ENCODE peak calls at places on chromosomes 3 and 15, in four cellular contexts. W is stimulated activated naive CD8-positive, alpha-beta T cell treated with anti-CD3 and anti-CD28 coated beads, Interleukin-15, amount 100 ng/mL, for 72 hours; P is left lung; S is natural killer cell. Q is an unnamed sample.

GRCh38 chr3:170423001-170423615 is 4.4 kb downstream of the CLDN11 start:
- DNase-seq in P (no peak), S (no peak), W (no peak), Q (no peak)

GRCh38 chr15:41886741-41887140 is 7.1 kb downstream of the SPTBN5 start:
- DNase-seq in S (no peak), P (no peak), W (no peak), Q (no peak)

GRCh38 chr3:172042136-172042535 is 2.8 kb downstream of the FNDC3B start:
- DNase-seq in P (no peak), S (no peak), W (no peak), Q (no peak)

GRCh38 chr15:90286678-90287077 is 21.2 kb downstream of the NGRN start:
- DNase-seq in S (no peak), W (no peak), P (no peak), Q (no peak)

GRCh38 chr15:58517682-58518525 is 86.1 kb downstream of the LIPC start:
- DNase-seq in S (peak), P (no peak), W (peak), Q (no peak)

GRCh38 chr15:82641129-82641798 is 5.9 kb downstream of the CPEB1 start:
- DNase-seq in P (no peak), S (no peak), W (no peak), Q (no peak)

GRCh38 chr15:60651734-60652141 is 172.8 kb upstream of the ICE2 start:
- DNase-seq in S (no peak), W (no peak), P (no peak), Q (no peak)

GRCh38 chr15:52082197-52083036 is 30.2 kb downstream of the BCL2L10 start:
- DNase-seq in S (no peak), W (no peak), P (no peak), Q (no peak)

GRCh38 chr3:172938788-172939187 is 188.3 kb downstream of the ECT2 start:
- DNase-seq in P (no peak), W (no peak), S (no peak), Q (no peak)

GRCh38 chr15:33149919-33150318 is 44.6 kb downstream of the FMN1 start:
- DNase-seq in S (no peak), P (no peak), W (no peak), Q (no peak)

GRCh38 chr3:152298393-152299242 is 29.9 kb downstream of the MBNL1 start:
- DNase-seq in S (peak), W (peak), P (peak), Q (no peak)

GRCh38 chr15:99126195-99126594 is 21.3 kb downstream of the SYNM start:
- DNase-seq in S (no peak), P (no peak), W (no peak), Q (no peak)

GRCh38 chr15:64536244-64536836 is 76.0 kb downstream of the ZNF609 start:
- DNase-seq in W (no peak), S (no peak), P (no peak), Q (no peak)

GRCh38 chr3:128412180-128413002 is 54.3 kb downstream of the DNAJB8 start:
- DNase-seq in S (no peak), W (no peak), P (no peak), Q (no peak)

GRCh38 chr3:187694801-187695200 is 7.6 kb downstream of the RTP2 start:
- DNase-seq in P (no peak), S (no peak), W (no peak), Q (no peak)

GRCh38 chr15:48796930-48797329 is 13.9 kb downstream of the CEP152 start:
- DNase-seq in P (no peak), W (no peak), S (no peak), Q (no peak)

GRCh38 chr3:169591983-169592644 is 71.4 kb downstream of the MECOM start:
- DNase-seq in S (no peak), P (no peak), W (no peak), Q (no peak)

GRCh38 chr3:130929827-130930226 is 35.9 kb downstream of the ATP2C1 start:
- DNase-seq in P (no peak), W (no peak), S (no peak), Q (no peak)

GRCh38 chr3:88596451-88596850 is 446.7 kb downstream of the C3orf38 start:
- DNase-seq in W (no peak), S (no peak), P (no peak), Q (no peak)

GRCh38 chr15:99731336-99732267 is 1.6 kb downstream of the LYSMD4 start:
- DNase-seq in S (no peak), P (no peak), W (no peak), Q (no peak)

GRCh38 chr3:168870892-168871291 is 775.2 kb upstream of the GOLIM4 start:
- DNase-seq in W (no peak), P (no peak), S (no peak), Q (no peak)

GRCh38 chr3:32304510-32304909 is 66.0 kb downstream of the CMTM8 start:
- DNase-seq in W (no peak), P (no peak), S (no peak), Q (no peak)

GRCh38 chr15:67127925-67128324 is 62.5 kb downstream of the SMAD3 start:
- DNase-seq in S (no peak), W (no peak), P (no peak), Q (no peak)

Q was measured in activated B cell treated with CpG ODN at 0.5 μM for 24 hours.